ENCODE peak calls at places on chromosomes 4 and X, in ten cellular contexts. T is HL-60, G is A549, H is right cardiac atrium, K is cardiac muscle cell, J is left ventricle myocardium inferior, C is keratinocyte, O is HepG2, Z is brain microvascular endothelial cell, X is right atrium auricular region. D is an unnamed sample.

GRCh38 chr4:184250795-184251679 is 33.4 kb upstream of the ENPP6 start:
- DNase-seq in T (no peak), G (peak), H (no peak), K (peak), J (no peak), C (no peak), O (peak), Z (peak), X (no peak), D (peak)

GRCh38 chrX:39988496-39988895 is 109.3 kb downstream of the BCOR start:
- DNase-seq in T (no peak), G (no peak), H (no peak), K (no peak), J (no peak), C (no peak), O (no peak), Z (no peak), X (no peak), D (no peak)

GRCh38 chr4:138870739-138871633 is 144.6 kb upstream of the NOCT start:
- DNase-seq in T (peak), G (peak), H (peak), K (peak), J (peak), C (no peak), O (peak), Z (peak), X (peak), D (peak)

GRCh38 chrX:53438174-53438831 is 4.1 kb upstream of the HSD17B10 start:
- DNase-seq in T (no peak), G (no peak), H (no peak), K (no peak), J (no peak), C (no peak), O (no peak), Z (no peak), X (no peak), D (no peak)

GRCh38 chr4:173782660-173783059 is 252.6 kb upstream of the HAND2 start:
- DNase-seq in T (no peak), G (no peak), H (no peak), K (no peak), J (no peak), C (no peak), O (no peak), Z (no peak), X (no peak), D (no peak)

GRCh38 chr4:127778102-127778501 is 4.0 kb upstream of the HSPA4L start:
- DNase-seq in T (no peak), G (no peak), H (no peak), K (no peak), J (no peak), C (no peak), O (peak), Z (no peak), X (no peak), D (no peak)

GRCh38 chr4:103099691-103100392 is at the start of gene BDH2:
- DNase-seq in T (peak), G (peak), H (peak), K (peak), J (no peak), C (peak), O (peak), Z (peak), X (peak), D (peak)

GRCh38 chrX:53223955-53224859 is 800 bp downstream of the KDM5C start:
- DNase-seq in T (no peak), G (peak), H (no peak), K (peak), J (no peak), C (peak), O (peak), Z (peak), X (no peak), D (peak)

GRCh38 chr4:25696409-25696808 is 40.8 kb downstream of the SLC34A2 start:
- DNase-seq in T (no peak), G (no peak), H (no peak), K (no peak), J (no peak), C (no peak), O (no peak), Z (no peak), X (no peak), D (no peak)

GRCh38 chr4:32684160-32684559 is 1964.0 kb downstream of the PCDH7 start:
- DNase-seq in T (no peak), G (no peak), H (no peak), K (no peak), J (no peak), C (no peak), O (no peak), Z (no peak), X (no peak), D (no peak)

GRCh38 chrX:74242050-74242449 is 61.9 kb upstream of the ZCCHC13 start:
- DNase-seq in T (no peak), G (peak), H (no peak), K (peak), J (no peak), C (no peak), O (peak), Z (no peak), X (no peak), D (no peak)

GRCh38 chr4:153643406-153644016 is 40.6 kb upstream of the TLR2 start:
- DNase-seq in T (peak), G (peak), H (no peak), K (peak), J (no peak), C (no peak), O (peak), Z (peak), X (no peak), D (no peak)

GRCh38 chrX:116230136-116230886 is 59.8 kb downstream of the AGTR2 start:
- DNase-seq in T (no peak), G (peak), H (no peak), K (no peak), J (no peak), C (no peak), O (peak), Z (no peak), X (no peak), D (no peak)

GRCh38 chr4:54090804-54091623 is 8.9 kb upstream of the GSX2 start:
- DNase-seq in T (no peak), G (no peak), H (peak), K (peak), J (peak), C (no peak), O (peak), Z (no peak), X (no peak), D (no peak)

GRCh38 chr4:158350161-158350560 is 139.9 kb downstream of the TMEM144 start:
- DNase-seq in T (no peak), G (no peak), H (no peak), K (no peak), J (no peak), C (no peak), O (no peak), Z (no peak), X (no peak), D (no peak)

GRCh38 chr4:21845663-21846062 is 102.9 kb downstream of the KCNIP4 start:
- DNase-seq in T (no peak), G (no peak), H (no peak), K (no peak), J (no peak), C (no peak), O (no peak), Z (no peak), X (no peak), D (no peak)

GRCh38 chr4:77465271-77465670 is 140.3 kb upstream of the CXCL13 start:
- DNase-seq in T (no peak), G (no peak), H (no peak), K (peak), J (no peak), C (no peak), O (no peak), Z (peak), X (no peak), D (no peak)

GRCh38 chr4:106996490-106996889 is 39.6 kb downstream of the DKK2 start:
- DNase-seq in T (no peak), G (no peak), H (no peak), K (no peak), J (no peak), C (no peak), O (no peak), Z (no peak), X (no peak), D (no peak)

GRCh38 chr4:85177092-85177491 is 210.6 kb upstream of the WDFY3 start:
- DNase-seq in T (no peak), G (no peak), H (no peak), K (no peak), J (no peak), C (no peak), O (no peak), Z (no peak), X (no peak), D (no peak)

GRCh38 chr4:144709159-144709558 is 63.2 kb downstream of the HHIP start:
- DNase-seq in T (no peak), G (no peak), H (no peak), K (peak), J (no peak), C (no peak), O (no peak), Z (peak), X (no peak), D (no peak)

GRCh38 chr4:158374318-158374717 is 147.4 kb upstream of the RXFP1 start:
- DNase-seq in T (no peak), G (no peak), H (no peak), K (no peak), J (no peak), C (peak), O (no peak), Z (no peak), X (no peak), D (no peak)

GRCh38 chr4:95742872-95743271 is 97.0 kb upstream of the PDHA2 start:
- DNase-seq in T (no peak), G (no peak), H (no peak), K (peak), J (no peak), C (no peak), O (no peak), Z (no peak), X (no peak), D (no peak)

GRCh38 chr4:117455088-117455487 is 369.7 kb upstream of the TRAM1L1 start:
- DNase-seq in T (no peak), G (no peak), H (no peak), K (no peak), J (no peak), C (no peak), O (no peak), Z (no peak), X (no peak), D (no peak)

GRCh38 chr4:94168321-94168720 is 39.3 kb upstream of the SMARCAD1 start:
- DNase-seq in T (no peak), G (no peak), H (no peak), K (no peak), J (no peak), C (no peak), O (no peak), Z (peak), X (no peak), D (no peak)

GRCh38 chr4:103075894-103076776 is at the start of gene SLC9B2:
- DNase-seq in T (peak), G (peak), H (peak), K (peak), J (peak), C (no peak), O (peak), Z (peak), X (peak), D (peak)

GRCh38 chr4:181757921-181758320 is 485.3 kb upstream of the TENM3 start:
- DNase-seq in T (no peak), G (no peak), H (no peak), K (no peak), J (no peak), C (no peak), O (no peak), Z (no peak), X (no peak), D (no peak)

DNA sequence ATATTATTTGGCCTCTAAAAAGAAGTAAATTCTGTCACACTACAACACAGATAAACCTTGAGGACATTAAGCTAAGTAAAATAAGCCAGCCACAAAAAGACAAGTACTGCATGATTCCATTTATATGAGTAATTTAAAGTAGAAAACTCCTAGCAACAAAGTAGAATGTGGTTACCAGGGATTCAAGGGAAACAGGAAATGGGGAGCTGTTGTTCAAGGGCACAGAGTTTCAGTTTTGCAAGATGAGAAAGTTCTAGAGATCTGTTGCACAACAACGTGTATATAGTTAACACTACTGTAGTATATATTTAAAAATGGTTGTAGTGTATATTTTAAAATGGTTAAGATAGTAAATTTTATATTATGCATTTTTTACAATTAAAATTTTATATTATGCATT is 25.4 kb downstream of the SEC31A start:
- DNase-seq in T (peak), G (peak), H (no peak), K (peak), J (no peak), C (no peak), O (peak), Z (peak), X (no peak), D (peak)
- H3K27ac ChIP-seq in T (peak), G (no peak), H (no peak), K (no peak), J (peak), C (peak), O (no peak), Z (peak), X (peak), D (no peak)

DNA sequence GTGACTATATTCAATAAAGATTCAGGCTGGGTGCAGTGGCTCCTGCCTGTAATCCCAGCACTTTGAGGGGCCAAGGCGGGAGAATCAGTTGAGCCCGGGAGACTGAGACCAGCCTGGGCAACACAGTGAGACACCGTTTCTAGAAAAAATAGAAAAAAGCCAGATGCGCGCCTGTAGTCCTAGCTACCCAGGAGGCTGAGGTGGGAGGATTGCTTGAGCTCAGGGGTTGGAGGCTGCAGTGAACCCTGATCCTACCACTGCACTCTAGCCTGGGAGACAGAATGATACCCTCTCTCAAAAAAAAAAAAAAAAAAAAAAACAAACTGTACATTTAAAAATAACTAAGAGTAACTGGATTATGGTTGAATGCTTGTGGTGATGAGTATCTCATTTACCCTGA is 1.1 kb downstream of the NUDT6 start:
- DNase-seq in T (no peak), G (no peak), H (no peak), K (no peak), J (no peak), C (no peak), O (no peak), Z (no peak), X (no peak), D (no peak)
- H3K27ac ChIP-seq in T (no peak), G (peak), H (no peak), K (no peak), J (peak), C (no peak), O (peak), Z (peak), X (peak), D (no peak)

DNA sequence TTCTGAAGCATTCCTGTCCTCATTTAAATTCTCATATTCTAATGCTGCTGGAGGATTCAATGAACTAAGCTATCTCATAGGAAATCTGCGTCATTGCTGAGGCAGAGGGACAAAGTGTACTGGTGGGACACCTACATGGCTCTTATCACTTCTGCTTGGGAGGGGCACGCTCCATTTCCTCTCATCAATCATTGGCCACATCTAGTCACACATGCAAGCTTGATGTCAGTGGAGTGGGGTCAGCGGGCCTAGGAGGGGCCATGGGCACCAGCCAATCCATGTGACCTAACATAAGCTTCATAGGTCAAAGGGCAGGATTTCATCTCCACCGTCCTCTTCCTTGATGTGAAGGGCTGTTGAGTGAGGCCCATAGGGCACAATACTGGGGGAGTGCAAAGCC is 21.4 kb downstream of the BEX3 start:
- DNase-seq in T (no peak), G (no peak), H (no peak), K (no peak), J (no peak), C (no peak), O (no peak), Z (no peak), X (no peak), D (no peak)
- H3K27ac ChIP-seq in T (no peak), G (peak), H (no peak), K (no peak), J (no peak), C (no peak), O (no peak), Z (peak), X (no peak), D (no peak)

DNA sequence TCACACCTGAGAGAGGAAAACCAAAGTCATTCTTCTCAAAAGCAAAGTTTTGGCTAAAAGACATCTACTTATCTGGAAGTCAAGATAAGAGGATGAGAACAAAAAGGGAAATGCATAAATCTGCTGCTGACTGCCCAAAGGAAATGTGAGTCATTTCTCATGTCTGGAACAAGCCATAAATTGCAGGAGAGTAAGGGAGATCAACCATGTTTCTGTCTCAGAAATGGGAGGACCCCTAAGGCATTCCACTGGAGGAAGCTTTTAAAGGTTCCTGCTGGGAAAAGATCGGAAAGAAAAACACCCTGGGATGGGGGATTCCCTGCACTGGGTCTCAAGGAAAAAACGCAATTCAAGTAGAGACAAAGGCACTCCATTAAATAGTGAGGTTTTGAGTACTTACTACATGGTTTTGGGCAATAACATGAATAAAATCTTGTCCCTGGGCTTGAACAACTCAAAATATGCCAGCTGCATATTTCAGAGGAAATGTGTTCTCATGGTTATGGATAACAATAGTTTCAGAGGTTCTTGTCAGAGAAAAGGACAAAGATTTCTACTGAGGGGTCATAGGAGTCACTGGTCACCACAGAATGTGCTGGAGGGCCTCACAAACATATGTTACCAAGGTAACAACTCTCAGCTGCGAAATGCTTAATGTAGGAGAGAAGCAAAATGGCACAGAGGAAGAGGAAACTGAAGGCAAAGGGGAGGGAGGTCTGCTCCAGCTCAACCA is 19.3 kb downstream of the GPR143 start:
- DNase-seq in T (no peak), G (no peak), H (no peak), K (peak), J (no peak), C (no peak), O (no peak), Z (peak), X (no peak), D (no peak)
- H3K27ac ChIP-seq in T (no peak), G (no peak), H (peak), K (no peak), J (peak), C (peak), O (no peak), Z (peak), X (peak), D (no peak)

DNA sequence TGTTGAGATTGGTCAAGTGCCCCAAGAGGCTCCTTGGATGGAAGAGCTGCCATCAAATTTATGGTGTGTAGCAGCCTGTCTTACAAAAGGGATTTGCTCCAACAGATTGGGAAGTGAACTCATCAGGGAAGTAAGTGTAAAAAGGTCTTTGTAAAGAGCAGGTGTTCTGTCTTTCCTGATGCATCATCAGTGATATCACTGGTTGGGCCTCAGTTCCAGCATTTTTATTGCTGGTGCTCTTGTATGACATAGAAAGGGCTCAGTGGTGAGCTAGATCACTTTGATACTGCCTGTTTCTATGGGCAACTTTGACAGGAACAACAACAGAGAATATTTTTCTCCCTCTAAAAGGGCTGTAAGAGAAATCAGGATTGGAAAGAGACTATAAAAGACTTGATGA is 8.7 kb upstream of the GABRE start:
- DNase-seq in T (no peak), G (no peak), H (no peak), K (no peak), J (no peak), C (no peak), O (no peak), Z (no peak), X (no peak), D (no peak)
- H3K27ac ChIP-seq in T (no peak), G (peak), H (no peak), K (no peak), J (no peak), C (peak), O (no peak), Z (no peak), X (no peak), D (no peak)

DNA sequence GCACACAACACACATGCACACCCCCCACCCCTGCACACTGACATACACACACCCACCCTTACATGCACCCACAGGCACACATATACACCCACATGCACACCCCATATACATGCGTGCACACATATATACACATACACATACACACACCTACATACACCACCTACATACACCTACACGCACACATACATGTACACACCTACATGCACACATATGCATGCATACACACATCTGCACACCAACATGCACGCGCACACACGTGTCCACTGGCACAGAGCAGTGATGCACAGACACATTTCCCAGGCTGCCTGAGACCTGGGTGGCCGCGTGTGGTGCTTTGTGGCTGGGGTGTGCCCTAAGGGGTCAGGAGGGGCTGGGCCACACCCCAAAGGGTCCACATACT is 31.7 kb downstream of the FGFRL1 start:
- DNase-seq in T (no peak), G (no peak), H (no peak), K (no peak), J (no peak), C (no peak), O (no peak), Z (no peak), X (no peak), D (peak)
- H3K27ac ChIP-seq in T (no peak), G (peak), H (no peak), K (no peak), J (no peak), C (no peak), O (no peak), Z (peak), X (no peak), D (no peak)

GRCh38 chr4:169151671-169152070 is 119.1 kb downstream of the SH3RF1 start:
- DNase-seq in T (no peak), G (no peak), H (no peak), K (peak), J (no peak), C (no peak), O (no peak), Z (no peak), X (no peak), D (no peak)
- H3K27ac ChIP-seq in T (no peak), G (no peak), H (no peak), K (no peak), J (no peak), C (no peak), O (no peak), Z (peak), X (no peak), D (no peak)